ENCODE peak calls at places on chromosome 7, in five cellular contexts. M is NCI-H2081, B is kidney tubule cell, S is occipital lobe, L is spleen. Q is an unnamed sample.

GRCh38 chr7:146057958-146058357 is 58.6 kb upstream of the CNTNAP2 start:
- DNase-seq in B (no peak), S (no peak), L (no peak), M (no peak), Q (no peak)

GRCh38 chr7:98777051-98777450 is 92.8 kb downstream of the TMEM130 start:
- DNase-seq in B (no peak), L (no peak), S (no peak), M (no peak), Q (no peak)

GRCh38 chr7:134778941-134779740 is at the start of gene CALD1:
- DNase-seq in B (peak; percentile 99), S (peak; percentile 9), L (no peak), M (no peak), Q (peak; percentile 97)

GRCh38 chr7:113710310-113711106 is 208.3 kb downstream of the PPP1R3A start:
- DNase-seq in S (no peak), B (peak; percentile 89), L (no peak), M (peak; percentile 82), Q (peak; percentile 89)

GRCh38 chr7:28347964-28348363 is 64.4 kb upstream of the CREB5 start:
- DNase-seq in B (no peak), S (no peak), M (no peak), L (no peak), Q (no peak)

GRCh38 chr7:130490287-130490686 is 1.6 kb upstream of the MEST start:
- DNase-seq in L (no peak), M (no peak), S (no peak), B (peak; percentile 32), Q (no peak)

GRCh38 chr7:142298009-142298408 is 40.2 kb upstream of the PRSS58 start:
- DNase-seq in M (peak; percentile 10), L (no peak), B (peak; percentile 37), S (no peak), Q (no peak)

GRCh38 chr7:51121945-51122425 is 194.6 kb downstream of the COBL start:
- DNase-seq in L (no peak), B (no peak), M (peak; percentile 15), S (no peak), Q (no peak)

GRCh38 chr7:39580150-39580874 is 14.1 kb downstream of the YAE1 start:
- DNase-seq in S (peak; percentile 66), L (peak; percentile 83), M (peak; percentile 93), B (peak; percentile 92), Q (peak; percentile 72)

GRCh38 chr7:50335795-50336754 is 31.6 kb downstream of the IKZF1 start:
- DNase-seq in M (no peak), B (no peak), S (no peak), L (peak; percentile 91), Q (no peak)

GRCh38 chr7:13017325-13017853 is 330.0 kb downstream of the ARL4A start:
- DNase-seq in M (no peak), B (peak; percentile 35), S (peak; percentile 27), L (no peak), Q (peak; percentile 13)

GRCh38 chr7:1058311-1058710 is 14.0 kb downstream of the GPR146 start:
- DNase-seq in M (no peak), L (peak; percentile 62), B (no peak), S (no peak), Q (no peak)

GRCh38 chr7:103446046-103446520 is at the start of gene SLC26A5:
- DNase-seq in B (peak; percentile 26), L (peak; percentile 71), M (peak; percentile 62), S (no peak), Q (no peak)

Q was measured in kidney glomerular epithelial cell.